ENCODE peak calls at places on chromosomes 4 and X, in four cellular contexts. One of them, this sample, is unnamed.

GRCh38 chr4:1208266-1208961 is 36.0 kb upstream of the SPON2 start:
- DNase-seq in AG09309: no peak
- DNase-seq in neural progenitor cell: no peak
- DNase-seq in SK-N-SH: no peak
- DNase-seq in this sample: no peak

GRCh38 chr4:148694702-148695101 is 252.5 kb upstream of the NR3C2 start:
- DNase-seq in AG09309: no peak
- DNase-seq in neural progenitor cell: no peak
- DNase-seq in SK-N-SH: no peak
- DNase-seq in this sample: no peak

GRCh38 chrX:17397074-17397473 is 22.1 kb downstream of the NHS start:
- DNase-seq in AG09309: no peak
- DNase-seq in neural progenitor cell: no peak
- DNase-seq in SK-N-SH: no peak
- DNase-seq in this sample: peak; percentile 32

GRCh38 chr4:30262379-30262778 is 457.8 kb upstream of the PCDH7 start:
- DNase-seq in AG09309: no peak
- DNase-seq in neural progenitor cell: no peak
- DNase-seq in SK-N-SH: no peak
- DNase-seq in this sample: no peak

GRCh38 chr4:62377700-62378099 is 1177.6 kb downstream of the ADGRL3 start:
- DNase-seq in AG09309: no peak
- DNase-seq in neural progenitor cell: no peak
- DNase-seq in SK-N-SH: peak; percentile 1
- DNase-seq in this sample: no peak

GRCh38 chrX:44784241-44784640 is 59.6 kb upstream of the DUSP21 start:
- DNase-seq in AG09309: no peak
- DNase-seq in neural progenitor cell: no peak
- DNase-seq in SK-N-SH: no peak
- DNase-seq in this sample: no peak

GRCh38 chr4:186264660-186265059 is 1.3 kb upstream of the F11 start:
- DNase-seq in AG09309: no peak
- DNase-seq in neural progenitor cell: no peak
- DNase-seq in SK-N-SH: no peak
- DNase-seq in this sample: no peak

GRCh38 chr4:48779095-48779997 is 733 bp downstream of the FRYL start:
- DNase-seq in AG09309: no peak
- DNase-seq in neural progenitor cell: peak; percentile 83
- DNase-seq in SK-N-SH: peak; percentile 81
- DNase-seq in this sample: peak; percentile 71

GRCh38 chrX:103793541-103793932 is 16.9 kb downstream of the PLP1 start:
- DNase-seq in AG09309: no peak
- DNase-seq in neural progenitor cell: no peak
- DNase-seq in SK-N-SH: no peak
- DNase-seq in this sample: no peak

GRCh38 chrX:132294776-132295495 is 75.7 kb upstream of the RAP2C start:
- DNase-seq in AG09309: no peak
- DNase-seq in neural progenitor cell: no peak
- DNase-seq in SK-N-SH: no peak
- DNase-seq in this sample: no peak

GRCh38 chrX:39601193-39602085 is 496.3 kb downstream of the BCOR start:
- DNase-seq in AG09309: no peak
- DNase-seq in neural progenitor cell: no peak
- DNase-seq in SK-N-SH: peak; percentile 36
- DNase-seq in this sample: no peak

GRCh38 chr4:86641516-86642090 is 47.5 kb downstream of the PTPN13 start:
- DNase-seq in AG09309: no peak
- DNase-seq in neural progenitor cell: no peak
- DNase-seq in SK-N-SH: no peak
- DNase-seq in this sample: no peak

GRCh38 chr4:10746371-10747143 is 62.0 kb upstream of the CLNK start:
- DNase-seq in AG09309: no peak
- DNase-seq in neural progenitor cell: no peak
- DNase-seq in SK-N-SH: no peak
- DNase-seq in this sample: peak; percentile 78

GRCh38 chr4:57083107-57083506 is 27.1 kb downstream of the IGFBP7 start:
- DNase-seq in AG09309: no peak
- DNase-seq in neural progenitor cell: no peak
- DNase-seq in SK-N-SH: no peak
- DNase-seq in this sample: no peak

GRCh38 chr4:40587826-40588225 is 41.8 kb downstream of the RBM47 start:
- DNase-seq in AG09309: peak; percentile 35
- DNase-seq in neural progenitor cell: no peak
- DNase-seq in SK-N-SH: no peak
- DNase-seq in this sample: peak; percentile 33

GRCh38 chrX:39974228-39974627 is 123.5 kb downstream of the BCOR start:
- DNase-seq in AG09309: no peak
- DNase-seq in neural progenitor cell: no peak
- DNase-seq in SK-N-SH: no peak
- DNase-seq in this sample: no peak

GRCh38 chr4:151613290-151613689 is 147.5 kb downstream of the GATB start:
- DNase-seq in AG09309: no peak
- DNase-seq in neural progenitor cell: peak; percentile 11
- DNase-seq in SK-N-SH: no peak
- DNase-seq in this sample: no peak

GRCh38 chr4:79209822-79210635 is 115.8 kb downstream of the NAA11 start:
- DNase-seq in AG09309: no peak
- DNase-seq in neural progenitor cell: no peak
- DNase-seq in SK-N-SH: no peak
- DNase-seq in this sample: no peak

GRCh38 chr4:142883433-142883832 is 37.3 kb upstream of the INPP4B start:
- DNase-seq in AG09309: no peak
- DNase-seq in neural progenitor cell: peak; percentile 49
- DNase-seq in SK-N-SH: no peak
- DNase-seq in this sample: peak; percentile 18

GRCh38 chrX:70234355-70234754 is at the start of gene AWAT1:
- DNase-seq in AG09309: no peak
- DNase-seq in neural progenitor cell: no peak
- DNase-seq in SK-N-SH: no peak
- DNase-seq in this sample: no peak

GRCh38 chr4:20687894-20688293 is 12.4 kb upstream of the PACRGL start:
- DNase-seq in AG09309: peak; percentile 80
- DNase-seq in neural progenitor cell: no peak
- DNase-seq in SK-N-SH: no peak
- DNase-seq in this sample: peak; percentile 82

GRCh38 chrX:154019633-154020499 is at the start of gene IRAK1:
- DNase-seq in AG09309: no peak
- DNase-seq in neural progenitor cell: peak; percentile 70
- DNase-seq in SK-N-SH: peak; percentile 89
- DNase-seq in this sample: peak; percentile 41

GRCh38 chr4:4853921-4854648 is 5.4 kb upstream of the MSX1 start:
- DNase-seq in AG09309: no peak
- DNase-seq in neural progenitor cell: no peak
- DNase-seq in SK-N-SH: no peak
- DNase-seq in this sample: no peak

GRCh38 chr4:57078685-57079521 is 31.3 kb downstream of the IGFBP7 start:
- DNase-seq in AG09309: no peak
- DNase-seq in neural progenitor cell: peak; percentile 70
- DNase-seq in SK-N-SH: no peak
- DNase-seq in this sample: peak; percentile 85

GRCh38 chrX:29903365-29903764 is 312.0 kb upstream of the MAGEB2 start:
- DNase-seq in AG09309: no peak
- DNase-seq in neural progenitor cell: no peak
- DNase-seq in SK-N-SH: no peak
- DNase-seq in this sample: peak; percentile 13

GRCh38 chr4:19651481-19651880 is 600.2 kb upstream of the SLIT2 start:
- DNase-seq in AG09309: peak; percentile 16
- DNase-seq in neural progenitor cell: no peak
- DNase-seq in SK-N-SH: no peak
- DNase-seq in this sample: no peak

GRCh38 chr4:41120297-41121217 is 93.8 kb downstream of the APBB2 start:
- DNase-seq in AG09309: no peak
- DNase-seq in neural progenitor cell: no peak
- DNase-seq in SK-N-SH: no peak
- DNase-seq in this sample: peak; percentile 72

GRCh38 chrX:153862369-153863250 is 23.4 kb downstream of the L1CAM start:
- DNase-seq in AG09309: no peak
- DNase-seq in neural progenitor cell: peak; percentile 46
- DNase-seq in SK-N-SH: peak; percentile 26
- DNase-seq in this sample: no peak

GRCh38 chr4:20456416-20456815 is 204.7 kb downstream of the SLIT2 start:
- DNase-seq in AG09309: no peak
- DNase-seq in neural progenitor cell: no peak
- DNase-seq in SK-N-SH: no peak
- DNase-seq in this sample: no peak

GRCh38 chr4:140090215-140090731 is 63.7 kb downstream of the MAML3 start:
- DNase-seq in AG09309: no peak
- DNase-seq in neural progenitor cell: no peak
- DNase-seq in SK-N-SH: no peak
- DNase-seq in this sample: peak; percentile 73

GRCh38 chrX:119790977-119791436 is 423 bp downstream of the RPL39 start:
- DNase-seq in AG09309: no peak
- DNase-seq in neural progenitor cell: no peak
- DNase-seq in SK-N-SH: peak; percentile 62
- DNase-seq in this sample: peak; percentile 31

GRCh38 chr4:8090312-8090711 is 68.3 kb downstream of the ABLIM2 start:
- DNase-seq in AG09309: no peak
- DNase-seq in neural progenitor cell: no peak
- DNase-seq in SK-N-SH: no peak
- DNase-seq in this sample: peak; percentile 38

GRCh38 chr4:150852237-150852636 is 162.8 kb downstream of the LRBA start:
- DNase-seq in AG09309: no peak
- DNase-seq in neural progenitor cell: no peak
- DNase-seq in SK-N-SH: no peak
- DNase-seq in this sample: no peak

GRCh38 chr4:10283761-10284160 is 167.2 kb upstream of the WDR1 start:
- DNase-seq in AG09309: no peak
- DNase-seq in neural progenitor cell: no peak
- DNase-seq in SK-N-SH: no peak
- DNase-seq in this sample: no peak

GRCh38 chrX:133414399-133415275 is 652 bp downstream of the GPC4 start:
- DNase-seq in AG09309: no peak
- DNase-seq in neural progenitor cell: peak; percentile 64
- DNase-seq in SK-N-SH: peak; percentile 51
- DNase-seq in this sample: no peak

GRCh38 chr4:148273501-148273986 is 168.7 kb downstream of the NR3C2 start:
- DNase-seq in AG09309: no peak
- DNase-seq in neural progenitor cell: no peak
- DNase-seq in SK-N-SH: peak; percentile 16
- DNase-seq in this sample: no peak

GRCh38 chrX:7316887-7317286 is 168.9 kb upstream of the PUDP start:
- DNase-seq in AG09309: peak; percentile 61
- DNase-seq in neural progenitor cell: no peak
- DNase-seq in SK-N-SH: no peak
- DNase-seq in this sample: no peak

GRCh38 chr4:99816611-99817309 is at the start of gene DAPP1:
- DNase-seq in AG09309: no peak
- DNase-seq in neural progenitor cell: no peak
- DNase-seq in SK-N-SH: no peak
- DNase-seq in this sample: no peak

GRCh38 chrX:64571011-64571410 is 175.8 kb upstream of the MTMR8 start:
- DNase-seq in AG09309: no peak
- DNase-seq in neural progenitor cell: peak; percentile 45
- DNase-seq in SK-N-SH: no peak
- DNase-seq in this sample: no peak

GRCh38 chrX:64570204-64570603 is 175.0 kb upstream of the MTMR8 start:
- DNase-seq in AG09309: no peak
- DNase-seq in neural progenitor cell: peak; percentile 40
- DNase-seq in SK-N-SH: no peak
- DNase-seq in this sample: no peak
- TF ChIP-seq CTCF in AG09309: peak; percentile 8
- TF ChIP-seq CTCF in neural progenitor cell: peak; percentile 60
- TF ChIP-seq CTCF in SK-N-SH: no peak
- TF ChIP-seq CTCF in this sample: no peak

GRCh38 chr4:118923891-118924290 is 35.2 kb downstream of the SYNPO2 start:
- DNase-seq in AG09309: no peak
- DNase-seq in neural progenitor cell: no peak
- DNase-seq in SK-N-SH: no peak
- DNase-seq in this sample: no peak

GRCh38 chr4:118917582-118917981 is 28.9 kb downstream of the SYNPO2 start:
- DNase-seq in AG09309: no peak
- DNase-seq in neural progenitor cell: no peak
- DNase-seq in SK-N-SH: no peak
- DNase-seq in this sample: no peak

GRCh38 chr4:118921736-118922135 is 33.1 kb downstream of the SYNPO2 start:
- DNase-seq in AG09309: no peak
- DNase-seq in neural progenitor cell: no peak
- DNase-seq in SK-N-SH: no peak
- DNase-seq in this sample: no peak

GRCh38 chr4:118918388-118918787 is 29.7 kb downstream of the SYNPO2 start:
- DNase-seq in AG09309: peak; percentile 58
- DNase-seq in neural progenitor cell: no peak
- DNase-seq in SK-N-SH: no peak
- DNase-seq in this sample: peak; percentile 93

DNA sequence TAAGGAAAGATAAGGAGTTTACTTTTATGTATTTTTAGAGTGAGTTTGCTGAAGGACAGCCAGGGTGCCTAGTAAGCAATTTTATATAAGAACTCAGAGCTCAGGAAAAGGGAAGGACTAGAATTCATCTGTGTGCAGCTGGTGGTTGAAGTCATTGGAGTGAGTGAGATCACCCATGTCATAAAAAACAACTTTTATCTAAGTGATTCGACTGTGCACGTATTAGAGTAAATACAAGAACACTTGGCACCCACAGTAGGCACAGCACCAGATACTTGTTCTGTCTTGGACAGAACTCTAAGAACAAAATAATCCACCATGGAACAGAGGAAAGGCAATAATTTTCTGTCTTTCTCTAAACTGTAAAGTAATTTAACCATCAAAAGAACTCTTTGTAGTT is 31.6 kb downstream of the SYNPO2 start:
- DNase-seq in AG09309: peak; percentile 10
- DNase-seq in neural progenitor cell: no peak
- DNase-seq in SK-N-SH: no peak
- DNase-seq in this sample: peak; percentile 59
- H3K4me3 ChIP-seq in AG09309: no peak overlapping the region
- H3K4me3 ChIP-seq in neural progenitor cell: no peak overlapping the region
- H3K4me3 ChIP-seq in SK-N-SH: no peak overlapping the region
- H3K4me3 ChIP-seq in this sample: no peak overlapping the region

GRCh38 chr4:128782076-128782715 is 27.3 kb upstream of the JADE1 start:
- DNase-seq in AG09309: no peak
- DNase-seq in neural progenitor cell: peak; percentile 24
- DNase-seq in SK-N-SH: peak; percentile 41
- DNase-seq in this sample: no peak
- TF ChIP-seq CTCF in AG09309: no peak
- TF ChIP-seq CTCF in neural progenitor cell: peak; percentile 32
- TF ChIP-seq CTCF in SK-N-SH: no peak
- TF ChIP-seq CTCF in this sample: no peak

DNA sequence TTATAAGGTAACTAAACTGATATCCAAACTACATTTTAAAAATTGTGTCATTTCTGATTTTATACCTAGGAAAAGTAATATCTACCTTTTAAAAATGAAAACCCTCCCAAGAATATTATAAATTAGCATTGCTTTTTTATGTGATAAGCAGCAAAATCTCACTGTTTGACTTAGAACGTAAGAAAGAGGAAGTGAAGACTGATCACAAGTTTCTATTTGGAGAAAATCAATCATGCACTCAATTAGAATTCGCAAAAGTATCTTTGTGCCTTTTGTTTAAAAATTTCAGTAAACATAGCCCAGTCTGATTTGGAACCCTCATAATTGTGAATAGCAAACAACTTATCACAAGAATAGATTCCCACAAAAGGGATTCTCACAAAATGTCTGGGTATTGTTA is 142.7 kb downstream of the TENM3 start:
- DNase-seq in AG09309: no peak
- DNase-seq in neural progenitor cell: no peak
- DNase-seq in SK-N-SH: no peak
- DNase-seq in this sample: no peak
- H3K4me3 ChIP-seq in AG09309: no peak overlapping the region
- H3K4me3 ChIP-seq in neural progenitor cell: no peak overlapping the region
- H3K4me3 ChIP-seq in SK-N-SH: no peak overlapping the region
- H3K4me3 ChIP-seq in this sample: no peak overlapping the region